ENCODE peak calls at places on chromosomes 5 and 9, in ten cellular contexts. K is GM12878, C is lower lobe of right lung, D is lower leg skin, E is nephron progenitor cell, U is tibial nerve, B is fibroblast of pulmonary artery, I is AG10803, S is fibroblast of lung, X is stomach. N is an unnamed sample.

GRCh38 chr5:65967288-65968066 is 41.1 kb downstream of the ERBIN start:
- DNase-seq in X (no peak), C (no peak), D (no peak), I (peak), E (no peak), K (no peak), U (no peak), B (no peak), S (no peak), N (no peak)

GRCh38 chr9:102483666-102484065 is 511.5 kb upstream of the CYLC2 start:
- DNase-seq in E (no peak), K (no peak), X (no peak), U (no peak), S (no peak), C (no peak), I (no peak), D (no peak), B (no peak), N (no peak)

GRCh38 chr5:83377131-83377865 is 94.2 kb upstream of the VCAN start:
- DNase-seq in S (peak), C (no peak), U (no peak), I (peak), E (no peak), K (no peak), B (peak), D (peak), X (no peak), N (no peak)

GRCh38 chr9:136295537-136296433 is 8.1 kb downstream of the CCDC187 start:
- DNase-seq in I (no peak), S (no peak), U (no peak), E (peak), B (no peak), D (no peak), C (no peak), K (no peak), X (no peak), N (no peak)

GRCh38 chr5:81232449-81233079 is 558 bp upstream of the CKMT2 start:
- DNase-seq in U (no peak), S (peak), E (no peak), I (peak), D (no peak), X (no peak), K (no peak), C (no peak), B (peak), N (no peak)

GRCh38 chr5:56147679-56148230 is 85.4 kb downstream of the ANKRD55 start:
- DNase-seq in S (no peak), E (no peak), X (no peak), U (no peak), D (no peak), C (no peak), B (no peak), I (no peak), K (no peak), N (no peak)

GRCh38 chr5:134148986-134149539 is 27.7 kb downstream of the SKP1 start:
- DNase-seq in B (no peak), U (no peak), X (no peak), E (no peak), K (no peak), C (no peak), I (no peak), S (no peak), D (no peak), N (no peak)

GRCh38 chr5:17150498-17150897 is 66.9 kb upstream of the BASP1 start:
- DNase-seq in I (no peak), B (no peak), X (no peak), U (no peak), C (no peak), E (no peak), S (no peak), D (no peak), K (no peak), N (no peak)

GRCh38 chr5:107782770-107783169 is 112.0 kb upstream of the EFNA5 start:
- DNase-seq in C (no peak), D (no peak), U (no peak), K (no peak), I (no peak), S (no peak), E (no peak), B (no peak), X (no peak), N (no peak)

DNA sequence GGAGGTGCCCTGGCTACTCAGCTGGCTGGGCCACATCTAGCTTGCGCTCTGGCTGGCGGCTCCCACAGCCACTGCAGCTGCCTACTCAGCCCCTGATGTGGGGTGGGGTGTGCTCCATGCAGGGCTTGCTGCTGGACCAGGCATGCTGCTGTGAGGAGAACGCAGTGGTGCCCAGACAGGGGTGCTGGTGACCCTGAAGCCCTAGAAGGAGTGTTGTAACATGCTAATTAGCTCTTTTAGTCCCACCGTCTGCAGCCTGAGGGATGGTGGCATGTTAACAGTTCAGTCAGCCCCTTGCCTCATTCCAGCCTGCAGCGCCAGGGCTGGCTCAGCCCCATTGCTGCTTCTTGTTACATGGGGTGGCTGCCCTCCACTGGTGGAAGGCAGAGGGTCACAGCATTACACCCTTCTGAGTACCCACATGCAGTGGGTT is 642.3 kb downstream of the DMRTA1 start:
- DNase-seq in U (no peak), K (no peak), C (no peak), E (peak), I (peak), S (no peak), B (no peak), X (no peak), D (no peak), N (no peak)
- TF ChIP-seq CTCF in U (peak), K (no peak), C (no peak), E (no peak), I (peak), S (no peak), B (no peak), X (no peak), D (no peak), N (peak)

GRCh38 chr9:137301086-137301947 is 754 bp downstream of the NRARP start:
- DNase-seq in X (peak), K (no peak), E (peak), I (no peak), C (peak), D (no peak), U (no peak), S (peak), B (peak), N (no peak)
- TF ChIP-seq CTCF in X (no peak), K (peak), E (no peak), I (no peak), C (peak), D (no peak), U (no peak), S (no peak), B (no peak), N (peak)

GRCh38 chr9:114506082-114506390 is 763 bp upstream of the WHRN start:
- DNase-seq in D (no peak), S (no peak), X (no peak), B (no peak), C (no peak), E (no peak), I (no peak), K (no peak), U (no peak), N (no peak)

GRCh38 chr9:114503522-114504340 is 1.5 kb downstream of the WHRN start:
- DNase-seq in I (no peak), B (no peak), S (no peak), E (no peak), K (no peak), U (no peak), D (no peak), X (no peak), C (no peak), N (no peak)

GRCh38 chr9:114505187-114506081 is at the start of gene WHRN:
- DNase-seq in X (peak), I (peak), K (no peak), E (peak), S (peak), D (peak), U (peak), B (peak), C (peak), N (peak)

GRCh38 chr9:114503009-114503408 is 2.3 kb downstream of the WHRN start:
- DNase-seq in X (peak), I (no peak), C (no peak), E (no peak), B (no peak), D (no peak), K (no peak), S (no peak), U (no peak), N (no peak)

DNA sequence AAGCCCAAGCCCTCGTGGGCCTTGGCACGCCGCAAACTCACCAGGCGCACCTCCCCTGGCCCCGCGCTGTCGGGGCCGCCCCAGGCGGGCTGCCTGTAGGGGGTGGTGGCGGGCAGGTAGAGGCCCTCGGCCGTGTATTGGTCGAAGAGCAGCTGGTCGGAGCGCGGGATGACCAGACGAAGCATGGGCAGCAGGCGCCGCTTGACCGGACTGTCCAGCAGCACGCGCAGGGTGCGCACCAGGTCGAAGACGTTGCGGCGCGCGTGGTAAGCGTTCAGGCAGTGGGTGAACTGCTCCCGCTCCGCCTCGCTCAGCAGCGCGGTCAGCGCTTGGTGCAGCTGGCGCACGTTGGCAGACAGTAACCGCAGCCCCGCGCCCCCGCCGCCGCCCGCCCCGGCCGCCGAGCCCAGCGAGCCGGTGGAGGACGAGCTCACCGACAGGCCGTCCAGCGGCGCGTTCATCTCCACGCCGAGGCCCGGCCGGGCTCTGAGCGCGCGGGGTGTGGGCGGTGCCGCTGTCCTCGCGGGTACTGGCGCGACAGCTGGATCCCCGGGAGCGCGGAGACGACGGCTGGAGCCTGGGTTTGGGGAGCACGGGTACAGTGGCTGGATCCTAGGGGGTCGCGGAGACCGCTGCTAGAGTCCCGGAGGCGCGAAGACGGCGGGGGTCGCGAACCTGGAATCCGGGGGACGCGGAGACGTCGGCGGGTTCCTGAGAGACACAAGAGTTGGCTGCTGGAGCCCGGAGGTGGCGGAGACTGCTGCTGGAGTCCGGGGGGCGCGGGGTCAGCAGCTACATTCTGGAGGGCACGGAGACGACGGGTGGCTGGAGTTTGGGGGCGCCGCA is 709 bp downstream of the WHRN start:
- DNase-seq in I (peak), U (peak), X (peak), K (no peak), S (peak), E (peak), D (peak), C (peak), B (peak), N (peak)
- TF ChIP-seq CTCF in I (peak), U (no peak), X (no peak), K (no peak), S (peak), E (peak), D (no peak), C (peak), B (peak), N (peak)

GRCh38 chr5:135331612-135332011 is 67.4 kb downstream of the MACROH2A1 start:
- DNase-seq in E (no peak), C (no peak), S (no peak), K (no peak), U (no peak), B (no peak), I (no peak), D (no peak), X (no peak), N (no peak)

GRCh38 chr5:135330798-135331096 is 68.3 kb downstream of the MACROH2A1 start:
- DNase-seq in B (no peak), S (no peak), X (no peak), U (no peak), K (no peak), C (no peak), D (no peak), E (no peak), I (no peak), N (no peak)

GRCh38 chr5:135333737-135334515 is 65.1 kb downstream of the MACROH2A1 start:
- DNase-seq in K (no peak), X (no peak), C (no peak), S (no peak), B (no peak), D (no peak), I (no peak), E (no peak), U (no peak), N (no peak)

GRCh38 chr5:135329913-135330797 is 68.9 kb downstream of the MACROH2A1 start:
- DNase-seq in B (no peak), X (no peak), C (no peak), E (no peak), U (no peak), I (no peak), D (no peak), K (no peak), S (no peak), N (no peak)

GRCh38 chr5:135332519-135333150 is 66.4 kb downstream of the MACROH2A1 start:
- DNase-seq in C (no peak), D (no peak), B (peak), E (no peak), S (peak), X (no peak), K (no peak), U (no peak), I (peak), N (no peak)
- TF ChIP-seq CTCF in C (peak), D (no peak), B (peak), E (peak), S (peak), X (no peak), K (peak), U (peak), I (peak), N (peak)

GRCh38 chr5:32325067-32325466 is 12.3 kb upstream of the MTMR12 start:
- DNase-seq in K (no peak), B (peak), X (no peak), C (no peak), D (no peak), I (peak), U (no peak), E (no peak), S (peak), N (no peak)
- TF ChIP-seq CTCF in K (no peak), B (no peak), X (no peak), C (no peak), D (no peak), I (no peak), U (no peak), E (no peak), S (no peak), N (no peak)

GRCh38 chr5:15023846-15024245 is 152.3 kb upstream of the ANKH start:
- DNase-seq in B (no peak), I (peak), X (no peak), D (no peak), E (no peak), K (no peak), C (no peak), U (no peak), S (no peak), N (no peak)
- TF ChIP-seq CTCF in B (no peak), I (no peak), X (no peak), D (no peak), E (no peak), K (no peak), C (no peak), U (no peak), S (no peak), N (no peak)

GRCh38 chr5:172979778-172980177 is 3.8 kb upstream of the ATP6V0E1 start:
- DNase-seq in S (no peak), I (no peak), U (no peak), X (no peak), C (no peak), D (no peak), K (no peak), E (no peak), B (no peak), N (no peak)

GRCh38 chr5:172981931-172982330 is 1.6 kb upstream of the ATP6V0E1 start:
- DNase-seq in D (no peak), I (no peak), X (no peak), B (no peak), C (no peak), E (no peak), U (no peak), K (no peak), S (no peak), N (no peak)

GRCh38 chr5:172985596-172985995 is 2.0 kb downstream of the ATP6V0E1 start:
- DNase-seq in X (no peak), D (no peak), K (no peak), U (no peak), B (no peak), C (no peak), E (no peak), S (no peak), I (no peak), N (no peak)

GRCh38 chr5:172983542-172984243 is at the start of gene ATP6V0E1:
- DNase-seq in D (peak), B (peak), E (peak), X (peak), S (peak), I (peak), U (peak), C (peak), K (peak), N (peak)

DNA sequence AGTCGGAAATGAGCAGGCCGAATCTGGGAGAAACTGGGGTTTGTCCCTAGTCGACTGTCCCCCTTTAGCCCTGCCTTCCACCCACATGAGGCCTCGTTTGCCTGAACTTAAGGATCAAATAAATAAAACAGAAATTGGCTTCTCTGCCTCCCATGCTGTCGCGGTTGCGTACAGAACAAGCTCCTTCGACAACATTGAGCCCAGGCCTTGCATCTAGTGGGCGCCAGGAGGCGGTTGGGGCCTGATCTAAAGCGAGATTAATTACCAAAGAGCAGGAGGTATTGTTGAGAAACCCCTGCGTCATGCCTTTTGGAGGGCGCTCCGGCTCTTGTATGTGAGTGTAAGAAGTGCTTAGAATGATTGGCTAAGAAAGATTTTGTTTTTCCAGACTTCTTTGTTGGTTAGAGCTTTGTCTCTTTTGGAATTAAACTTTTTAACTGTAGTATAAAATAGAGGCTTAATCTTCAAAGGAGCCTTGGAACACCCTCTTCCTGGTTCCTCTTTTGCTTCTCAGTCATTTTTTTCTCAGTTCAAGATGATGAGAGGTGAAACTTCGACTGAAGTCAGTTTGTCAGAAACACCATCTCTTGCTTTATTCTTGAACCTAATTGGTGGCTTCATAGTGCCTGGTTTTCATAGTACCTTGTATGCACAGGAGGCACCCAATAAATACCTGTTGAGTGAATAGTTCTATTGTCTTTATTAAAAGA is 828 bp downstream of the ATP6V0E1 start:
- DNase-seq in C (peak), K (peak), S (peak), E (peak), B (peak), X (peak), D (peak), I (peak), U (peak), N (no peak)
- TF ChIP-seq CTCF in C (peak), K (peak), S (peak), E (no peak), B (peak), X (peak), D (no peak), I (peak), U (no peak), N (peak)

DNA sequence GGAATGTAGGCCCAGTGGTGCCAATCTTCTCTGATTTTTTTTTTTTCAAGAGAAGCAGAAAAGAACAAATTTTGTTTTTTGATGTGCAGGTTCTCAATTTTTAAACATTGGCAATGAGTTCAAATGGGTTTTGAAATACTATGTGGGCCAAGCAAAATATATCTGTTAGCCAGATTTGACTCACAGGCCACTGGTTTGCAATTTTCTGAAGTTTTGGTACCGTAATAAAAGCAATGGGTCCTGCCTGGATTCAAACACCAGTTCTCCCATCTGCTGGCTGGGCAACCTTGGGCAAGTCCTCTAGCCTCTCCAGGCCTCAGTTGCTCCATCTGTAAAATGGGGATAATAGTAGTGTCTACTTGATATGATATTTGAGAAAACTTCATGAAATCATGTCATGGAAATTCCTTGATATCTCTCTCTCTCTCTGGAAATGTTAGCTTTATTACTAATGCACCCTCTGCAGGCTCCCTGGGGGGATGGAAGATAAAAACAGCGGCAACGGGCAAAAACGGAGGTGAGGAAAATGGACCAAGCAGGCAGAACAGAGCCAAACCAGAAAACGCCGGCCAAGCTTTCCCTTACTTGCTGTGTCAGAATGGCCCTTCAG is 63.4 kb downstream of the SMIM23 start:
- DNase-seq in K (no peak), U (no peak), B (peak), X (no peak), D (no peak), E (no peak), S (no peak), C (no peak), I (no peak), N (no peak)
- TF ChIP-seq CTCF in K (no peak), U (no peak), B (no peak), X (no peak), D (no peak), E (no peak), S (peak), C (no peak), I (no peak), N (no peak)

GRCh38 chr5:79691007-79691406 is 1.4 kb downstream of the CMYA5 start:
- DNase-seq in S (no peak), B (no peak), U (no peak), X (no peak), E (no peak), D (no peak), C (no peak), I (no peak), K (no peak), N (no peak)

GRCh38 chr5:79686799-79687198 is 2.8 kb upstream of the CMYA5 start:
- DNase-seq in E (no peak), U (no peak), C (no peak), S (no peak), I (peak), K (no peak), X (no peak), B (no peak), D (no peak), N (no peak)

GRCh38 chr5:79687911-79688310 is 1.7 kb upstream of the CMYA5 start:
- DNase-seq in B (no peak), S (no peak), I (no peak), X (no peak), K (no peak), D (no peak), U (no peak), E (no peak), C (no peak), N (no peak)

GRCh38 chr5:79692586-79692985 is 3.0 kb downstream of the CMYA5 start:
- DNase-seq in B (no peak), I (no peak), K (no peak), S (no peak), X (no peak), D (no peak), E (no peak), U (no peak), C (no peak), N (no peak)

GRCh38 chr5:79689541-79690466 is at the start of gene CMYA5:
- DNase-seq in B (peak), D (peak), S (peak), K (no peak), E (peak), U (no peak), I (peak), C (peak), X (peak), N (peak)
- TF ChIP-seq CTCF in B (no peak), D (no peak), S (no peak), K (no peak), E (no peak), U (no peak), I (no peak), C (no peak), X (no peak), N (no peak)

GRCh38 chr9:134592018-134592818 is 49.4 kb upstream of the COL5A1 start:
- DNase-seq in S (peak), B (peak), U (peak), D (no peak), I (peak), X (no peak), K (no peak), E (no peak), C (no peak), N (peak)
- TF ChIP-seq CTCF in S (no peak), B (no peak), U (no peak), D (no peak), I (no peak), X (no peak), K (no peak), E (no peak), C (no peak), N (no peak)